ENCODE peak calls at places on chromosomes 1 and 21, in ten cellular contexts. V, H, T, G, L, X, F, C, W and S are unnamed samples. For H3K4me1, the result is how much of the 10 kb centered on the place peaks cover.

GRCh38 chr1:107464827-107465226 is 324.0 kb downstream of the NTNG1 start:
- DNase-seq in V (no peak), W (no peak), H (no peak), F (no peak), C (no peak), X (no peak), G (no peak), T (peak), L (no peak), S (no peak)

GRCh38 chr1:7785108-7785507 is 1.0 kb downstream of the PER3 start:
- DNase-seq in G (no peak), X (no peak), C (no peak), V (no peak), T (no peak), L (no peak), W (no peak), H (no peak), F (no peak), S (no peak)

GRCh38 chr1:39877980-39878956 is 5.0 kb downstream of the TRIT1 start:
- DNase-seq in L (no peak), W (no peak), V (no peak), C (no peak), X (no peak), H (no peak), T (no peak), F (no peak), G (no peak), S (no peak)

GRCh38 chr1:157878059-157878458 is 36.5 kb upstream of the CD5L start:
- DNase-seq in L (peak), F (no peak), C (no peak), V (no peak), T (peak), W (peak), H (peak), X (no peak), G (no peak), S (peak)

GRCh38 chr1:193019442-193020026 is 39.6 kb downstream of the UCHL5 start:
- DNase-seq in H (peak), F (no peak), L (peak), T (peak), C (no peak), V (no peak), W (peak), G (no peak), X (no peak), S (no peak)

GRCh38 chr1:22710688-22711024 is at the start of gene EPHB2:
- DNase-seq in V (peak), H (peak), G (peak), L (peak), W (no peak), T (peak), X (peak), F (peak), C (no peak), S (no peak)

GRCh38 chr21:45926281-45926680 is 55.3 kb upstream of the COL6A1 start:
- DNase-seq in T (no peak), F (no peak), L (no peak), G (no peak), W (no peak), C (no peak), H (no peak), V (no peak), X (no peak), S (no peak)

GRCh38 chr21:45266518-45267389 is 20.9 kb downstream of the POFUT2 start:
- DNase-seq in H (no peak), X (peak), C (peak), V (no peak), L (peak), W (no peak), G (peak), F (no peak), T (no peak), S (no peak)

GRCh38 chr1:42186172-42186571 is 21.6 kb upstream of the GUCA2A start:
- DNase-seq in F (no peak), C (no peak), V (no peak), H (peak), X (no peak), T (peak), G (no peak), L (peak), W (no peak), S (no peak)

GRCh38 chr1:224434447-224435317 is at the start of gene WDR26:
- DNase-seq in T (peak), G (peak), X (peak), V (peak), L (peak), H (peak), F (peak), C (peak), W (peak), S (peak)

GRCh38 chr1:9128520-9129371 is at the start of gene GPR157:
- DNase-seq in C (peak), L (peak), T (peak), F (peak), X (peak), V (peak), G (peak), W (peak), H (peak), S (no peak)

GRCh38 chr1:230087034-230087721 is 20.1 kb downstream of the GALNT2 start:
- DNase-seq in G (no peak), H (no peak), L (no peak), X (no peak), T (no peak), F (no peak), W (no peak), C (no peak), V (no peak), S (no peak)

GRCh38 chr1:151680812-151681211 is 35.8 kb downstream of the CELF3 start:
- DNase-seq in L (peak), T (peak), G (no peak), W (no peak), H (peak), X (no peak), C (no peak), F (peak), V (no peak), S (no peak)

GRCh38 chr1:43265431-43265830 is 4.4 kb upstream of the TMEM125 start:
- DNase-seq in C (no peak), V (no peak), W (no peak), L (no peak), X (no peak), H (no peak), F (no peak), T (no peak), G (no peak), S (no peak)

GRCh38 chr1:230105754-230106625 is 39.0 kb downstream of the GALNT2 start:
- DNase-seq in T (peak), L (peak), V (no peak), C (no peak), H (peak), X (no peak), G (no peak), F (no peak), W (no peak), S (no peak)

GRCh38 chr21:36325373-36326010 is 5.5 kb downstream of the MORC3 start:
- DNase-seq in G (no peak), X (no peak), F (no peak), H (peak), T (peak), W (no peak), C (no peak), V (no peak), L (peak), S (no peak)

GRCh38 chr21:19507682-19508260 is 1104.2 kb upstream of the TMPRSS15 start:
- DNase-seq in V (no peak), T (no peak), X (no peak), W (no peak), F (no peak), L (no peak), H (no peak), G (no peak), C (no peak), S (peak)

GRCh38 chr1:27109103-27109822 is 45.7 kb downstream of the SLC9A1 start:
- DNase-seq in L (no peak), V (peak), W (no peak), G (peak), T (peak), H (no peak), C (no peak), F (peak), X (no peak), S (no peak)

GRCh38 chr1:94792473-94792875 is 27.7 kb upstream of the SLC44A3 start:
- DNase-seq in G (no peak), H (peak), X (no peak), W (no peak), L (peak), T (peak), V (peak), C (peak), F (no peak), S (no peak)

GRCh38 chr1:62875676-62876075 is 91.7 kb downstream of the ATG4C start:
- DNase-seq in H (no peak), G (no peak), T (peak), V (no peak), L (no peak), C (no peak), X (no peak), F (no peak), W (no peak), S (no peak)

GRCh38 chr1:76269175-76269574 is 194.6 kb downstream of the ST6GALNAC3 start:
- DNase-seq in T (peak), H (peak), X (no peak), L (peak), F (no peak), C (no peak), W (no peak), G (no peak), V (no peak), S (no peak)

GRCh38 chr1:241837901-241838300 is 10.1 kb upstream of the EXO1 start:
- DNase-seq in G (no peak), V (no peak), L (peak), F (peak), H (peak), X (no peak), C (no peak), T (peak), W (no peak), S (no peak)

GRCh38 chr1:68442822-68443556 is 6.8 kb downstream of the RPE65 start:
- DNase-seq in C (no peak), V (peak), T (peak), L (peak), H (peak), F (peak), G (no peak), W (peak), X (no peak), S (no peak)

GRCh38 chr1:236020359-236021000 is 44.4 kb downstream of the NID1 start:
- DNase-seq in T (peak), H (no peak), X (no peak), C (peak), F (no peak), V (no peak), W (no peak), L (no peak), G (no peak), S (no peak)
- H3K4me1 ChIP-seq in T (half or more), H (under half), X (under half), C (under half), F (under half), V (under half), W (under half), L (under half), G (under half), S (under half)

DNA sequence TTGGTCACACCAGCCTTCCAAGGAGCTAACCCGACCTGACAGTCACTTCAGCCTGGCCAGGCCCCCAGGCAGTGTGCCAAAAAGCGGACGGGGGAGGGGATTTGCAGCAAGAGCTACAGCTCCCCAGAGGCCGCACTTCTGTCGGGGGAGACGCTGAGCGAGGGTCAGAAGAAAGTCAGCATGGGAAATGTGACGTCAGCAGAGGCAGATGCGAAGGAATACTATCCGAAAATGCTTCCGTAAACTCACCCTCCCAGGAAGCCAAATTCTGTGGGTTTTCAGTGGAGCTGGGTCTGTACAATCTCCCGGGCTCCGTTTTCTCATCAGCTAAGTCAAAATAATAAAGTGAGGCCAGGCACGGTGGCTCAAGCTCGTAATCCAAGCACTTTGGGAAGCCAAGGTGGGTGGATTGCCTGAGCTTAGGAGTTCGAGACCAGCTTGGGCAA is 28.5 kb upstream of the ECE1 start:
- DNase-seq in G (peak), C (peak), W (no peak), T (peak), F (no peak), X (peak), L (peak), V (peak), H (peak), S (no peak)
- H3K4me1 ChIP-seq in G (under half), C (under half), W (under half), T (half or more), F (under half), X (under half), L (half or more), V (under half), H (half or more), S (under half)

GRCh38 chr1:217135569-217135915 is 412.3 kb upstream of the ESRRG start:
- DNase-seq in C (no peak), F (no peak), W (no peak), X (no peak), T (peak), L (peak), V (no peak), G (peak), H (peak), S (no peak)

GRCh38 chr1:217136895-217137205 is 413.6 kb upstream of the ESRRG start:
- DNase-seq in X (no peak), L (no peak), C (no peak), H (no peak), F (no peak), V (no peak), G (no peak), W (no peak), T (no peak), S (no peak)

GRCh38 chr1:217137210-217137871 is 414.1 kb upstream of the ESRRG start:
- DNase-seq in V (no peak), W (peak), L (no peak), X (no peak), C (no peak), G (peak), H (no peak), F (no peak), T (no peak), S (no peak)

GRCh38 chr1:217134857-217135568 is 411.8 kb upstream of the ESRRG start:
- DNase-seq in C (no peak), V (no peak), F (no peak), G (peak), H (peak), L (peak), W (peak), T (no peak), X (no peak), S (no peak)

GRCh38 chr1:217135987-217136894 is 413.0 kb upstream of the ESRRG start:
- DNase-seq in W (peak), V (no peak), C (no peak), T (no peak), F (no peak), X (no peak), G (no peak), L (no peak), H (no peak), S (no peak)
- H3K4me1 ChIP-seq in W (under half), V (under half), C (under half), T (under half), F (under half), X (under half), G (under half), L (under half), H (under half), S (under half)

DNA sequence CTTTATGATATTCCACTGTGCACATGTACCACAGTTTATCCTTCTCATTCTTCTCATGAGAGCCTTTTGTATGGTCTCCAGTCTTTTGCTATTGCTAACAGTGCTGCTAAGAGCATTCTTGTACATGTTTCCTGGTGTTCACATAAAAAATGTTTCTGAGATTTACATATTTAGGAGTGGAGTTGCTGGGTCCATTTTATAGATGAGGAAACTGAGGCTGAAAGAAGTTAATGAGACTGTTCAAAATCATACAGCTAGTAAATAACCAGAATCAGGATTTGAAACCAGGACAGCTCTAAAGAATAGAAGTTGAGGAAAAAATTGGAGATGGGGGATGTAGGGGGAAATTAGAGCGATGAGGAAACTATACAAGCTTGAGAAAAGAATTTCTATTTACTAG is 27.8 kb upstream of the RGS16 start:
- DNase-seq in X (no peak), C (no peak), T (no peak), W (no peak), V (no peak), F (no peak), L (no peak), H (no peak), G (no peak), S (no peak)
- H3K4me1 ChIP-seq in X (under half), C (under half), T (under half), W (under half), V (under half), F (under half), L (under half), H (under half), G (under half), S (under half)

GRCh38 chr1:206721454-206721853 is 36.7 kb downstream of the MAPKAPK2 start:
- DNase-seq in X (no peak), H (no peak), T (no peak), W (no peak), L (no peak), C (no peak), V (peak), G (no peak), F (no peak), S (no peak)
- H3K4me1 ChIP-seq in X (under half), H (under half), T (half or more), W (under half), L (under half), C (under half), V (under half), G (under half), F (half or more), S (under half)

GRCh38 chr1:25785321-25786067 is 14.5 kb upstream of the SELENON start:
- DNase-seq in X (no peak), L (no peak), G (no peak), T (no peak), W (no peak), V (no peak), C (no peak), H (no peak), F (no peak), S (no peak)
- H3K4me1 ChIP-seq in X (under half), L (under half), G (under half), T (under half), W (under half), V (under half), C (under half), H (under half), F (under half), S (under half)

DNA sequence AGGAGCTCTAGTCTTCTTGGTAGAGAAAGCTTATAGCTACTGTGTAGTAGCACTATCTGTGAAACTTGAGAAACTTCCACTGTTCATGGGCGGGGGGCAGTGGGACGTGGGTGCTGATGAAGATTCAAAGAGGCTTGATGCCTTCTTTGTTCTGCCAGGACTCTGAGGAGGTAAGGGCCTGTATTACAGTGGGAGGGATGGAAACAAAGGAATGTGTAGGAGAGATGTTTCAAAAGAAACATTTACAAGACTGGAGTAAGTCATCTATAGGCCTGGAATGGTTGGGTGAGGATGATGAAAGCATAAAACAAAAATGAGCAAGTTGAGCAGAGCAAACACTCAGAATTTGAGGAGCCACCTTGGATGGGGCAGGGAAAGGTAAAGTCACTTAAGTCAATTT is 89.4 kb downstream of the C1orf21 start:
- DNase-seq in V (no peak), C (no peak), H (no peak), L (no peak), T (no peak), F (no peak), W (no peak), X (no peak), G (no peak), S (no peak)
- H3K4me1 ChIP-seq in V (under half), C (under half), H (under half), L (under half), T (under half), F (under half), W (under half), X (under half), G (under half), S (under half)

DNA sequence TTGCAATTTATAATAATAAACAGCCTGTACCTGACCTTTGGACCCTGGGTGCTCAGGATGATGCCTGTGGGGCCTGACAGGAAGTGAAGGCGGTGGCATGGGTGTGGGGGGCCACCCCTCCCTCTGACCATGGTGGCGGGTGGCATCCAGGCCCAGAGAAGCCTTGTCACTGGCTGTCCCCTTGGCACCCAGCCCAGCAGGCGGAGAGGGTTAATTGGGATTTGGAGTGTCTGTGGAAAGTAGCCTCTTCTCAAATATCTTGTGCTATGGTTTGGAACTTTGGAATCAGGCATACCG is 20.5 kb downstream of the SOX13 start:
- DNase-seq in V (peak), C (no peak), X (no peak), F (no peak), G (no peak), W (no peak), T (no peak), L (no peak), H (no peak), S (no peak)
- H3K4me1 ChIP-seq in V (half or more), C (under half), X (under half), F (under half), G (under half), W (half or more), T (under half), L (under half), H (under half), S (under half)